ENCODE peak calls at places on chromosomes 4 and X, in ten cellular contexts. One of them, this sample, is unnamed.

GRCh38 chr4:41913509-41913908 is 21.7 kb upstream of the TMEM33 start:
- DNase-seq in GM12892: no peak
- DNase-seq in prostate gland: no peak
- DNase-seq in right lobe of liver: no peak
- DNase-seq in uterus: no peak
- DNase-seq in transverse colon: no peak
- DNase-seq in A549: no peak
- DNase-seq in lower leg skin: no peak
- DNase-seq in HCT116: peak
- DNase-seq in spleen: no peak
- DNase-seq in this sample: no peak

GRCh38 chr4:155025762-155026457 is 182.5 kb upstream of the NPY2R start:
- DNase-seq in GM12892: no peak
- DNase-seq in uterus: no peak
- DNase-seq in HCT116: peak
- DNase-seq in prostate gland: peak
- DNase-seq in A549: peak
- DNase-seq in lower leg skin: no peak
- DNase-seq in spleen: no peak
- DNase-seq in right lobe of liver: peak
- DNase-seq in transverse colon: peak
- DNase-seq in this sample: no peak

GRCh38 chr4:163544407-163545038 is 50.0 kb downstream of the TMA16 start:
- DNase-seq in transverse colon: peak
- DNase-seq in lower leg skin: peak
- DNase-seq in GM12892: peak
- DNase-seq in spleen: peak
- DNase-seq in prostate gland: peak
- DNase-seq in A549: peak
- DNase-seq in uterus: peak
- DNase-seq in HCT116: no peak
- DNase-seq in right lobe of liver: peak
- DNase-seq in this sample: peak

GRCh38 chr4:37641886-37642849 is 44.0 kb downstream of the RELL1 start:
- DNase-seq in HCT116: no peak
- DNase-seq in GM12892: no peak
- DNase-seq in spleen: no peak
- DNase-seq in uterus: no peak
- DNase-seq in A549: no peak
- DNase-seq in lower leg skin: no peak
- DNase-seq in transverse colon: no peak
- DNase-seq in right lobe of liver: no peak
- DNase-seq in prostate gland: no peak
- DNase-seq in this sample: no peak

GRCh38 chr4:176898791-176899190 is 106.1 kb upstream of the VEGFC start:
- DNase-seq in right lobe of liver: no peak
- DNase-seq in spleen: no peak
- DNase-seq in transverse colon: no peak
- DNase-seq in lower leg skin: no peak
- DNase-seq in prostate gland: no peak
- DNase-seq in GM12892: no peak
- DNase-seq in uterus: no peak
- DNase-seq in A549: no peak
- DNase-seq in HCT116: no peak
- DNase-seq in this sample: no peak

GRCh38 chr4:114036426-114036825 is 57.0 kb upstream of the ARSJ start:
- DNase-seq in HCT116: no peak
- DNase-seq in uterus: no peak
- DNase-seq in right lobe of liver: no peak
- DNase-seq in A549: no peak
- DNase-seq in transverse colon: no peak
- DNase-seq in lower leg skin: no peak
- DNase-seq in prostate gland: no peak
- DNase-seq in GM12892: no peak
- DNase-seq in spleen: no peak
- DNase-seq in this sample: no peak

GRCh38 chrX:103197721-103198306 is 17.1 kb upstream of the BEX4 start:
- DNase-seq in prostate gland: no peak
- DNase-seq in spleen: no peak
- DNase-seq in HCT116: no peak
- DNase-seq in A549: no peak
- DNase-seq in transverse colon: no peak
- DNase-seq in lower leg skin: no peak
- DNase-seq in GM12892: no peak
- DNase-seq in right lobe of liver: no peak
- DNase-seq in uterus: no peak
- DNase-seq in this sample: peak

GRCh38 chr4:126168484-126168883 is 853.7 kb downstream of the FAT4 start:
- DNase-seq in spleen: no peak
- DNase-seq in HCT116: no peak
- DNase-seq in uterus: no peak
- DNase-seq in A549: no peak
- DNase-seq in prostate gland: no peak
- DNase-seq in lower leg skin: no peak
- DNase-seq in GM12892: no peak
- DNase-seq in transverse colon: no peak
- DNase-seq in right lobe of liver: no peak
- DNase-seq in this sample: no peak

GRCh38 chr4:128287871-128288688 is 467 bp upstream of the PGRMC2 start:
- DNase-seq in spleen: peak
- DNase-seq in GM12892: peak
- DNase-seq in right lobe of liver: peak
- DNase-seq in uterus: peak
- DNase-seq in lower leg skin: peak
- DNase-seq in A549: peak
- DNase-seq in prostate gland: peak
- DNase-seq in HCT116: peak
- DNase-seq in transverse colon: peak
- DNase-seq in this sample: peak

GRCh38 chr4:128288689-128289106 is 1.1 kb upstream of the PGRMC2 start:
- DNase-seq in uterus: no peak
- DNase-seq in transverse colon: peak
- DNase-seq in lower leg skin: no peak
- DNase-seq in A549: no peak
- DNase-seq in right lobe of liver: no peak
- DNase-seq in GM12892: no peak
- DNase-seq in HCT116: no peak
- DNase-seq in spleen: no peak
- DNase-seq in prostate gland: peak
- DNase-seq in this sample: no peak

GRCh38 chr4:128287159-128287870 is at the start of gene PGRMC2:
- DNase-seq in transverse colon: peak
- DNase-seq in prostate gland: no peak
- DNase-seq in GM12892: peak
- DNase-seq in spleen: no peak
- DNase-seq in A549: peak
- DNase-seq in HCT116: no peak
- DNase-seq in uterus: no peak
- DNase-seq in right lobe of liver: peak
- DNase-seq in lower leg skin: peak
- DNase-seq in this sample: no peak

GRCh38 chr4:128285085-128286023 is 2.3 kb downstream of the PGRMC2 start:
- DNase-seq in spleen: no peak
- DNase-seq in transverse colon: peak
- DNase-seq in prostate gland: no peak
- DNase-seq in GM12892: no peak
- DNase-seq in uterus: no peak
- DNase-seq in lower leg skin: peak
- DNase-seq in A549: no peak
- DNase-seq in right lobe of liver: peak
- DNase-seq in HCT116: no peak
- DNase-seq in this sample: no peak

DNA sequence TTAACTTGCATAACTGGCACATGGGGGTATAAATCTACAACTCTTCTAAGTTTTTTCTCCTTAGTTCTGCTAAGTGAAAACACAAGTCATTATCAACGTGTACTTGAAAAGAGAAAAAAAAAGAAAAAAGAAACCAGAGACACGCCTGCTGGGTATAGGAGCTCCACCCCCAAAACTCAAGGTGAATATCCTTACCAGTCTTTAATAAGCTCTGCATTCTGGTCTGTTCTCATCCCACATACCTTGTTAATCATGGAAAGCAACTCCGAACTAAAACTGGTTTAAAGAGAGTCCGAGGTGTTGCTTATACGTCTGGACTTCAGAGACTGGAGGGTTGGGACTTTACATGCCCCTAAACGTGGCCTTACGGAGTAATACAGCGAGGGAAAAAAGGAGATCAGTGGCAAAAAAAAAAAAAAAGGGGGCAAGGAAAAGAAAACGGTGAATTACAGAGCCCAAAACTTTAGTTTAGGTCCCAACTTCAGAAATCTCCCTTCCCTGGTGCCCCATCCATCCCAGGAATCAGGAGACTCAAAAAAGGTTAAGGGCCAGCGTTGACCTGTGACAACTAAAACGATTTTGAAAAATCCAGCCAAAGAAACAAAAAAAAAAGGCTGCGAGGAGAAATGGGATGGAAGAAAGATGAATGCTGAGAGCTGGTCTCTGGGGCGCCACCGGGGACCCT is 997 bp downstream of the PGRMC2 start:
- DNase-seq in prostate gland: peak
- DNase-seq in A549: peak
- DNase-seq in GM12892: peak
- DNase-seq in right lobe of liver: no peak
- DNase-seq in spleen: no peak
- DNase-seq in lower leg skin: no peak
- DNase-seq in uterus: no peak
- DNase-seq in transverse colon: no peak
- DNase-seq in HCT116: peak
- DNase-seq in this sample: no peak
- TF ChIP-seq POLR2A in prostate gland: peak
- TF ChIP-seq POLR2A in A549: no peak
- TF ChIP-seq POLR2A in GM12892: no peak
- TF ChIP-seq POLR2A in right lobe of liver: no peak
- TF ChIP-seq POLR2A in spleen: no peak
- TF ChIP-seq POLR2A in lower leg skin: no peak
- TF ChIP-seq POLR2A in uterus: no peak
- TF ChIP-seq POLR2A in transverse colon: peak
- TF ChIP-seq POLR2A in HCT116: no peak
- TF ChIP-seq POLR2A in this sample: no peak

DNA sequence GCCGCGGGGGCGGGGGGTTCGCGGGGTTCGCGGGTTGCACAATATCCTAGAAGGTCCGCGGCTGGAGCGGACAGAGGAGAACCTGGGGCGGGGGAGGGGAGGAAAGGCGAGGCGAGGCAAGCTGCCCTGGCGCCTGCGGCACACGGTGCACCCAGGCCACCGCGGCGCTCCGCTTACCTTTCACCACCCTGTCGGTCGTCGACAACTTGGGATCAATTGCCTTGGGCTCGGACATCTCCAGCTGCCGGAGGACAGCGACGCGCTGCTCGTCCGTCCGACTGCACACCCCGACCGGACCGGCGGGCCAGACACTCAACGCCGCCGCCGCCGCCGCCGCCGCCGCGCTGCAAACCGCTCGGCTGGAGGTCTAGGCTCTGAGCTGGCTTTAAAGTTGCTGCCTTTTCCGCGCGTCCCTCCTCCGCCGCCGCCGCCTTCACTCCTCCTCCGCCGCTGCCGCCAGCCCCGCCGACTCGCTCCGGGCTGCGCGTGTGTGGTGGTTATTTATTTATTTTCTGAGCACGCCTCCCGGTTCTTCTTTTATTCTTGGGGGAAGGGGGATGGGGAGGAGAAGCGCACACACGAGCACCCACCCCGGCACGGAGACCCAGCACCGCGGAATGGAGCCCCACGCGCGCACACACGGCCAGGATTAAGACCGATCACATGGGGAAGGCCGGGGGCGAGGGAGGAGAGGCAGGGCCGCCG is 612 bp downstream of the PPP3CA start:
- DNase-seq in right lobe of liver: peak
- DNase-seq in HCT116: no peak
- DNase-seq in uterus: peak
- DNase-seq in transverse colon: peak
- DNase-seq in lower leg skin: peak
- DNase-seq in A549: peak
- DNase-seq in spleen: peak
- DNase-seq in GM12892: peak
- DNase-seq in prostate gland: peak
- DNase-seq in this sample: peak
- TF ChIP-seq POLR2A in right lobe of liver: no peak
- TF ChIP-seq POLR2A in HCT116: peak
- TF ChIP-seq POLR2A in uterus: no peak
- TF ChIP-seq POLR2A in transverse colon: no peak
- TF ChIP-seq POLR2A in lower leg skin: no peak
- TF ChIP-seq POLR2A in A549: no peak
- TF ChIP-seq POLR2A in spleen: no peak
- TF ChIP-seq POLR2A in GM12892: no peak
- TF ChIP-seq POLR2A in prostate gland: peak
- TF ChIP-seq POLR2A in this sample: peak

GRCh38 chrX:46840946-46841740 is 4.3 kb downstream of the RP2 start:
- DNase-seq in uterus: no peak
- DNase-seq in GM12892: no peak
- DNase-seq in lower leg skin: no peak
- DNase-seq in right lobe of liver: no peak
- DNase-seq in HCT116: no peak
- DNase-seq in A549: no peak
- DNase-seq in prostate gland: no peak
- DNase-seq in spleen: no peak
- DNase-seq in transverse colon: no peak
- DNase-seq in this sample: no peak

GRCh38 chrX:46838482-46838857 is 1.6 kb downstream of the RP2 start:
- DNase-seq in transverse colon: no peak
- DNase-seq in prostate gland: no peak
- DNase-seq in lower leg skin: no peak
- DNase-seq in right lobe of liver: no peak
- DNase-seq in HCT116: no peak
- DNase-seq in GM12892: no peak
- DNase-seq in A549: no peak
- DNase-seq in spleen: no peak
- DNase-seq in uterus: no peak
- DNase-seq in this sample: no peak

GRCh38 chrX:46837543-46838481 is 969 bp downstream of the RP2 start:
- DNase-seq in A549: peak
- DNase-seq in HCT116: no peak
- DNase-seq in transverse colon: no peak
- DNase-seq in GM12892: no peak
- DNase-seq in right lobe of liver: no peak
- DNase-seq in prostate gland: no peak
- DNase-seq in lower leg skin: no peak
- DNase-seq in spleen: no peak
- DNase-seq in uterus: no peak
- DNase-seq in this sample: no peak

GRCh38 chrX:46838974-46839480 is 2.2 kb downstream of the RP2 start:
- DNase-seq in A549: no peak
- DNase-seq in right lobe of liver: no peak
- DNase-seq in uterus: no peak
- DNase-seq in GM12892: no peak
- DNase-seq in HCT116: no peak
- DNase-seq in transverse colon: no peak
- DNase-seq in spleen: no peak
- DNase-seq in lower leg skin: no peak
- DNase-seq in prostate gland: no peak
- DNase-seq in this sample: no peak

GRCh38 chrX:46836701-46837542 is at the start of gene RP2:
- DNase-seq in HCT116: peak
- DNase-seq in prostate gland: peak
- DNase-seq in spleen: peak
- DNase-seq in uterus: peak
- DNase-seq in lower leg skin: peak
- DNase-seq in right lobe of liver: peak
- DNase-seq in transverse colon: peak
- DNase-seq in GM12892: peak
- DNase-seq in A549: peak
- DNase-seq in this sample: peak
- TF ChIP-seq POLR2A in HCT116: peak
- TF ChIP-seq POLR2A in prostate gland: peak
- TF ChIP-seq POLR2A in spleen: peak
- TF ChIP-seq POLR2A in uterus: peak
- TF ChIP-seq POLR2A in lower leg skin: no peak
- TF ChIP-seq POLR2A in right lobe of liver: peak
- TF ChIP-seq POLR2A in transverse colon: peak
- TF ChIP-seq POLR2A in GM12892: peak
- TF ChIP-seq POLR2A in A549: peak
- TF ChIP-seq POLR2A in this sample: peak

GRCh38 chrX:130109429-130110378 is 593 bp downstream of the ELF4 start:
- DNase-seq in GM12892: no peak
- DNase-seq in spleen: peak
- DNase-seq in lower leg skin: no peak
- DNase-seq in right lobe of liver: no peak
- DNase-seq in uterus: no peak
- DNase-seq in prostate gland: no peak
- DNase-seq in HCT116: no peak
- DNase-seq in transverse colon: no peak
- DNase-seq in A549: no peak
- DNase-seq in this sample: no peak

GRCh38 chrX:130106071-130106470 is 4.2 kb downstream of the ELF4 start:
- DNase-seq in spleen: no peak
- DNase-seq in lower leg skin: no peak
- DNase-seq in prostate gland: no peak
- DNase-seq in HCT116: no peak
- DNase-seq in GM12892: no peak
- DNase-seq in A549: no peak
- DNase-seq in uterus: no peak
- DNase-seq in right lobe of liver: no peak
- DNase-seq in transverse colon: no peak
- DNase-seq in this sample: no peak

GRCh38 chrX:130111220-130111934 is 1.1 kb upstream of the ELF4 start:
- DNase-seq in A549: no peak
- DNase-seq in prostate gland: no peak
- DNase-seq in transverse colon: no peak
- DNase-seq in spleen: peak
- DNase-seq in uterus: no peak
- DNase-seq in GM12892: no peak
- DNase-seq in right lobe of liver: no peak
- DNase-seq in HCT116: no peak
- DNase-seq in lower leg skin: no peak
- DNase-seq in this sample: no peak

GRCh38 chrX:130110379-130111219 is at the start of gene ELF4:
- DNase-seq in transverse colon: peak
- DNase-seq in HCT116: no peak
- DNase-seq in uterus: peak
- DNase-seq in right lobe of liver: no peak
- DNase-seq in prostate gland: no peak
- DNase-seq in A549: peak
- DNase-seq in lower leg skin: no peak
- DNase-seq in spleen: peak
- DNase-seq in GM12892: peak
- DNase-seq in this sample: peak

DNA sequence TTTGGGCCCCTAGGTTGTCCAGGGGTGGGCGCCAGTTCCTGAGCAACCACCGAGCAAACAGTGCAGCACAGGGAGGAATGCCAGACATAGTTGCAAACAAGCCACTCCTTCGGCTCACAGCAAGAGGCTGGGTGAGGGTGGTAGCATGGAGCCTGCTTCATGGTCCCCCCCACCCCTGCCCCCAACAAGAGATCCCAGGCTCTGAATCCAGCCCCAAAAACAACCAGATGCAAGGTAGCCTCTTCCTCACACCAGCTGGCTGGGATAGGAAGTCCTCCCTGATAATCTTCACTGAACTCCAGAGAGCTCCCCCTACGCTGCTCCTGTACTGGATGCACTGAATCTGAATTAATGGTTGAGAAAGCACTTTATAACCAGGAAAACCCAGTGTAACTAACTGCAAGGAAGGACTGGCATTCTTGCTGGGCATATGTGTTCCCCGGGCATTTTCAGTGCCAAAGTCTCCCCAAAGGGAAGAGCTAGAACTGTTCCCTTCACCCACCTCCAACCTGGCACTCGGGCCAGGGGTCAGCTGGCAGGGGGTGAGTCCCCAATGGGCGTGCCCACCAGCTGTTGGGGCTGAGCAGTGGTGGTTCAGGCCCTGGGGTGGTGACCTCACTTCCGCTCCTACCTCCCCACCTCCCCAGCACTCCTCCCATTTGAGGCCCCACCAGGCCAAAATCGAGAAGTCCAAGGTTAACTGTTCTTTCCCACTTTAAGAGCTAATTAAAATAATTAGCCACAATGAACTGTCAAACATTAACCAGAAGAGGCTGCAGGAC is 1.5 kb downstream of the ELF4 start:
- DNase-seq in prostate gland: no peak
- DNase-seq in HCT116: no peak
- DNase-seq in A549: peak
- DNase-seq in transverse colon: peak
- DNase-seq in GM12892: peak
- DNase-seq in right lobe of liver: no peak
- DNase-seq in lower leg skin: no peak
- DNase-seq in uterus: no peak
- DNase-seq in spleen: peak
- DNase-seq in this sample: peak
- TF ChIP-seq POLR2A in prostate gland: peak
- TF ChIP-seq POLR2A in HCT116: no peak
- TF ChIP-seq POLR2A in A549: no peak
- TF ChIP-seq POLR2A in transverse colon: no peak
- TF ChIP-seq POLR2A in GM12892: no peak
- TF ChIP-seq POLR2A in right lobe of liver: no peak
- TF ChIP-seq POLR2A in lower leg skin: no peak
- TF ChIP-seq POLR2A in uterus: no peak
- TF ChIP-seq POLR2A in spleen: no peak
- TF ChIP-seq POLR2A in this sample: no peak

This sample was measured in H54.